ENCODE peak calls at places on chromosomes 13 and 19, in four cellular contexts. One of them, this sample, is unnamed.
A peak's percentile ranks its signal among the peaks of the same experiment; 100 is the strongest.

GRCh38 chr19:58554494-58555368 is at the start of gene CHMP2A:
- DNase-seq in fibroblast of lung: peak; percentile 97
- DNase-seq in mucosa of descending colon: peak; percentile 99
- DNase-seq in osteoblast: peak; percentile 100
- DNase-seq in this sample: peak; percentile 87

GRCh38 chr13:59352600-59352999 is 811.1 kb downstream of the DIAPH3 start:
- DNase-seq in osteoblast: peak; percentile 18
- DNase-seq in fibroblast of lung: no peak
- DNase-seq in mucosa of descending colon: no peak
- DNase-seq in this sample: no peak

GRCh38 chr13:19967619-19968018 is 9.1 kb downstream of the ZMYM2 start:
- DNase-seq in mucosa of descending colon: no peak
- DNase-seq in osteoblast: peak; percentile 25
- DNase-seq in fibroblast of lung: no peak
- DNase-seq in this sample: no peak

GRCh38 chr19:41740415-41741243 is 14.7 kb upstream of the CEACAM6 start:
- DNase-seq in fibroblast of lung: no peak
- DNase-seq in osteoblast: no peak
- DNase-seq in mucosa of descending colon: no peak
- DNase-seq in this sample: no peak

GRCh38 chr19:17281391-17282304 is at the start of gene ANKLE1:
- DNase-seq in osteoblast: peak; percentile 76
- DNase-seq in fibroblast of lung: no peak
- DNase-seq in mucosa of descending colon: peak; percentile 69
- DNase-seq in this sample: no peak

GRCh38 chr19:17847538-17848366 is at the start of gene JAK3:
- DNase-seq in fibroblast of lung: peak; percentile 62
- DNase-seq in mucosa of descending colon: peak; percentile 87
- DNase-seq in osteoblast: peak; percentile 99
- DNase-seq in this sample: no peak

GRCh38 chr13:23488442-23488841 is 54.9 kb upstream of the SACS start:
- DNase-seq in mucosa of descending colon: no peak
- DNase-seq in fibroblast of lung: peak; percentile 79
- DNase-seq in osteoblast: no peak
- DNase-seq in this sample: peak; percentile 31

GRCh38 chr13:75329097-75329496 is 152.9 kb downstream of the TBC1D4 start:
- DNase-seq in mucosa of descending colon: no peak
- DNase-seq in osteoblast: no peak
- DNase-seq in fibroblast of lung: no peak
- DNase-seq in this sample: no peak

GRCh38 chr19:49930483-49931011 is 1.2 kb upstream of the NUP62 start:
- DNase-seq in fibroblast of lung: no peak
- DNase-seq in osteoblast: peak; percentile 83
- DNase-seq in mucosa of descending colon: peak; percentile 70
- DNase-seq in this sample: no peak

GRCh38 chr13:26996965-26997752 is 174.5 kb downstream of the USP12 start:
- DNase-seq in osteoblast: no peak
- DNase-seq in fibroblast of lung: no peak
- DNase-seq in mucosa of descending colon: no peak
- DNase-seq in this sample: no peak

GRCh38 chr19:43798546-43799409 is 3.5 kb downstream of the LYPD5 start:
- DNase-seq in fibroblast of lung: no peak
- DNase-seq in osteoblast: no peak
- DNase-seq in mucosa of descending colon: peak; percentile 81
- DNase-seq in this sample: no peak

GRCh38 chr19:51965583-51965982 is 21.1 kb downstream of the ZNF350 start:
- DNase-seq in mucosa of descending colon: no peak
- DNase-seq in osteoblast: no peak
- DNase-seq in fibroblast of lung: no peak
- DNase-seq in this sample: no peak

GRCh38 chr13:108215428-108215827 is at the start of gene LIG4:
- DNase-seq in osteoblast: peak; percentile 99
- DNase-seq in fibroblast of lung: peak; percentile 92
- DNase-seq in mucosa of descending colon: peak; percentile 97
- DNase-seq in this sample: peak; percentile 64

GRCh38 chr13:20090349-20090748 is 70.5 kb downstream of the GJA3 start:
- DNase-seq in osteoblast: no peak
- DNase-seq in mucosa of descending colon: no peak
- DNase-seq in fibroblast of lung: peak; percentile 29
- DNase-seq in this sample: no peak

GRCh38 chr13:40161008-40161694 is 505.3 kb downstream of the FOXO1 start:
- DNase-seq in osteoblast: no peak
- DNase-seq in mucosa of descending colon: no peak
- DNase-seq in fibroblast of lung: no peak
- DNase-seq in this sample: no peak

GRCh38 chr13:51747438-51748434 is 56.2 kb downstream of the DHRS12 start:
- DNase-seq in fibroblast of lung: no peak
- DNase-seq in osteoblast: no peak
- DNase-seq in mucosa of descending colon: no peak
- DNase-seq in this sample: no peak

GRCh38 chr13:49248433-49249002 is 793 bp downstream of the CDADC1 start:
- DNase-seq in fibroblast of lung: peak; percentile 59
- DNase-seq in osteoblast: no peak
- DNase-seq in mucosa of descending colon: no peak
- DNase-seq in this sample: no peak
- TF ChIP-seq CTCF in fibroblast of lung: peak; percentile 41
- TF ChIP-seq CTCF in osteoblast: peak; percentile 38
- TF ChIP-seq CTCF in mucosa of descending colon: no peak
- TF ChIP-seq CTCF in this sample: peak; percentile 15

GRCh38 chr13:46698015-46698414 is 98.9 kb downstream of the ESD start:
- DNase-seq in mucosa of descending colon: no peak
- DNase-seq in osteoblast: no peak
- DNase-seq in fibroblast of lung: no peak
- DNase-seq in this sample: no peak
- H3K4me3 ChIP-seq in mucosa of descending colon: no peak overlapping the region
- H3K4me3 ChIP-seq in osteoblast: no peak overlapping the region
- H3K4me3 ChIP-seq in fibroblast of lung: no peak overlapping the region
- H3K4me3 ChIP-seq in this sample: no peak overlapping the region

GRCh38 chr19:18999896-19000620 is 33.3 kb downstream of the SUGP2 start:
- DNase-seq in fibroblast of lung: no peak
- DNase-seq in osteoblast: peak; percentile 79
- DNase-seq in mucosa of descending colon: no peak
- DNase-seq in this sample: no peak
- TF ChIP-seq CTCF in fibroblast of lung: peak; percentile 25
- TF ChIP-seq CTCF in osteoblast: peak; percentile 34
- TF ChIP-seq CTCF in mucosa of descending colon: no peak
- TF ChIP-seq CTCF in this sample: peak; percentile 45

GRCh38 chr19:30897553-30897952 is 451.7 kb downstream of the TSHZ3 start:
- DNase-seq in osteoblast: no peak
- DNase-seq in mucosa of descending colon: no peak
- DNase-seq in fibroblast of lung: no peak
- DNase-seq in this sample: no peak
- H3K4me3 ChIP-seq in osteoblast: no peak overlapping the region
- H3K4me3 ChIP-seq in mucosa of descending colon: no peak overlapping the region
- H3K4me3 ChIP-seq in fibroblast of lung: no peak overlapping the region
- H3K4me3 ChIP-seq in this sample: no peak overlapping the region

DNA sequence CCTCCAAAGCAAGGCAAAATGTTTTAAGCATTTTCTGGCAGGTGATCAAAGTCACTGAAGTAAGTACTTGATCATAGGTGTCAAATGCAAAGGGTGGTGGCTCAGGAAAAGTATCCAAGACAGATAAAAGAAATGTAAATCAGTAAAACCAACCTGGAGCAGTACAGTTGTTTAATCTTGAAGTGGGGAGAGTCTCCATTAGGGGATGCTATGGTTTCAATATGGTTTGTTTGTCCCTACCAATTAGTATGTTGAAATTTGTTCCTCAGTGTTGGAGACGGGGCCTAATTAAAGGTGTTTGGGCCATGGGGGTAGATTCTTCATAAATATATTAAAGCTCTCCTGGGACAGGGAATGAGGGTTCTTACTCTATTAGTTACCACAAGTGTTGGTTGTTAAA is 1781.7 kb upstream of the PRR20A start:
- DNase-seq in osteoblast: no peak
- DNase-seq in fibroblast of lung: no peak
- DNase-seq in mucosa of descending colon: no peak
- DNase-seq in this sample: no peak
- TF ChIP-seq CTCF in osteoblast: no peak
- TF ChIP-seq CTCF in fibroblast of lung: no peak
- TF ChIP-seq CTCF in mucosa of descending colon: no peak
- TF ChIP-seq CTCF in this sample: no peak

GRCh38 chr19:39400997-39401548 is 5.6 kb upstream of the ZFP36 start:
- DNase-seq in fibroblast of lung: no peak
- DNase-seq in mucosa of descending colon: no peak
- DNase-seq in osteoblast: no peak
- DNase-seq in this sample: no peak
- H3K4me3 ChIP-seq in fibroblast of lung: no peak overlapping the region
- H3K4me3 ChIP-seq in mucosa of descending colon: no peak overlapping the region
- H3K4me3 ChIP-seq in osteoblast: no peak overlapping the region
- H3K4me3 ChIP-seq in this sample: no peak overlapping the region

DNA sequence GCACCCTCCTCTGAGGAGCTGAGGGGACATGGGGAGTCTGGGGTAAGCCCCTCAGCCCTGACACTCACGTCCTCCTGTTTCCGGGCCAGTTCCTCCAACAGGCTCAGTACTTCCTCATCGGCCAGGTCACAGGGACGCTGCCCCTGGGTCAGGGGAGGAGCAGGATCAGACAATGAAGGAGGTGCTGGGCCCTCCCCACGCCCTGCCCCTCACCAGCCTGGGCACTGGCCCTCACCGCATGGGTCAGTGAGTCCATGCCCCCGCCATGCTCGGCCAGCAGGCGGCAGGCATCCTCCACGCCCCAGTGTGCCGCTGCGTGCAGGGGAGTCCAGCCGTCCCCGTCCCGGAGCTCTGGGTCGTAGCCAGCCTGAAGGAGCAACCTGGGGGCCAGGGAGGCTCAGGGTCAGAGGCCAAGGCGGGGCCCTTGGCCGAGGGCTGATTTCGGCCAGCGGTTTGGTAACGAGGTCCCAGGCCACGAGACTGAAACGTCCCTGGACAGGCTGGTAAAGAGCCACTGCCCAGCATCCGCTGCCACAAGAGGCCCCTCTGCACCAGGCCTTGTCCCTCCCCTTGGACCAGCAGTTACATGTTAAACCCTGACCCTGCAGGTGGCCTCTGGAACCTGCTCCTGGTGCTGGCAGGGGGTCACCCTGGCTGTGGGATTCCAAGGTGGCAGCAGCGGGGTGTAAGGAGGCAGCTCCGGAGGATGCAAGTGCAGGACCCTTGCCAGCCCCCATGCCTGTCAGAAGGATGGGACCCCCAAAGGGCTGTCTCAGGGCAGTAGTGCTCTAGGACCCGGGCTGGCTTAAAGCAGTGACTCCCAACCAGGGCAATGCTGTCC is 18.5 kb downstream of the PPP1R12C start:
- DNase-seq in osteoblast: peak; percentile 79
- DNase-seq in mucosa of descending colon: peak; percentile 45
- DNase-seq in fibroblast of lung: no peak
- DNase-seq in this sample: no peak
- TF ChIP-seq CTCF in osteoblast: no peak
- TF ChIP-seq CTCF in mucosa of descending colon: no peak
- TF ChIP-seq CTCF in fibroblast of lung: no peak
- TF ChIP-seq CTCF in this sample: no peak

GRCh38 chr19:8361921-8362793 is 1.8 kb upstream of the ANGPTL4 start:
- DNase-seq in osteoblast: peak; percentile 98
- DNase-seq in fibroblast of lung: peak; percentile 98
- DNase-seq in mucosa of descending colon: peak; percentile 91
- DNase-seq in this sample: peak; percentile 83
- H3K4me3 ChIP-seq in osteoblast: no peak overlapping the region
- H3K4me3 ChIP-seq in fibroblast of lung: no peak overlapping the region
- H3K4me3 ChIP-seq in mucosa of descending colon: no peak overlapping the region
- H3K4me3 ChIP-seq in this sample: no peak overlapping the region

DNA sequence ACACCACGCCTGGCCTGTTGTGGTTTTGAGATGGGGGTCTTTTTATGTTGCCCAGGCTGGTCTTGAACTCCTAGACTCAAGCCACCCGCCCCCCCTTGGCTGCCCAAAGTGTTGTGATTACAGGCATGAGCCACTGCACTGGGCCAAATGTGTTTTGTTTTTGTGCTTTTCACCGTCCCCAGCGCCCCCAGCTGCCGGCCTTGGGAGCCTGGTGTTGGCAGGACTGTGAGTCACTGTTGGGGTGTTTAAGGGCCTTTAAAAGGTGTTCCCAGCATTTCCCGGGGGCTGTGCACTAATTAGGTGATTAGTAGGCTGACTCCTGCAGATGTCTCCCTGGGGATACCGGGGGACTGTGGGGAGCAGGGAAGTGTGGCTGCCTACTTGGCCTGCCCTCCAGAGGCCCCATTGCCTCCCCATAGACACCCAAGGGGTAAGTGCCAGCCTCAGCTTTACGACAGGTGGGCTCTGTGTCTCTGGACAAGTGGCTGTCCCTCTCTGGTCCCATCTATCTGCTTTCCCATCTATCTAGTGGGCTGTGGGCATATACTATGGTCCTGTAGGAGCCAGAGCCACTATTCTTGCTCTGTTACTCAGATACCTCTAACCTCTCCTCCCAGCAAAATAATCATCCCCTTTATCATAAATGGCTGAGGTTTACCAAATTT is 11.8 kb upstream of the TLE5 start:
- DNase-seq in mucosa of descending colon: no peak
- DNase-seq in osteoblast: peak; percentile 62
- DNase-seq in fibroblast of lung: no peak
- DNase-seq in this sample: no peak
- TF ChIP-seq CTCF in mucosa of descending colon: no peak
- TF ChIP-seq CTCF in osteoblast: peak; percentile 33
- TF ChIP-seq CTCF in fibroblast of lung: peak; percentile 20
- TF ChIP-seq CTCF in this sample: peak; percentile 27

This sample was measured in HFF-Myc.